ENCODE peak calls at places on chromosomes 13 and 19, in nine cellular contexts. One of them, this sample, is unnamed.

GRCh38 chr13:89832827-89833226 is 1514.7 kb upstream of the MIR17HG start:
- DNase-seq in BE2C: no peak
- DNase-seq in CD4-positive, alpha-beta T cell: no peak
- DNase-seq in CD8-positive, alpha-beta memory T cell: no peak
- DNase-seq in fibroblast of lung: no peak
- DNase-seq in IMR-90: peak; percentile 5
- DNase-seq in adrenal gland: no peak
- DNase-seq in lung: no peak
- DNase-seq in HAP-1: no peak
- DNase-seq in this sample: no peak

GRCh38 chr13:51435002-51435578 is 17.7 kb downstream of the INTS6 start:
- DNase-seq in lung: no peak
- DNase-seq in adrenal gland: no peak
- DNase-seq in BE2C: no peak
- DNase-seq in CD8-positive, alpha-beta memory T cell: no peak
- DNase-seq in fibroblast of lung: no peak
- DNase-seq in CD4-positive, alpha-beta T cell: no peak
- DNase-seq in HAP-1: no peak
- DNase-seq in IMR-90: peak; percentile 49
- DNase-seq in this sample: no peak

GRCh38 chr13:98312606-98313005 is 135.5 kb upstream of the RNF113B start:
- DNase-seq in HAP-1: no peak
- DNase-seq in CD8-positive, alpha-beta memory T cell: no peak
- DNase-seq in fibroblast of lung: no peak
- DNase-seq in IMR-90: peak; percentile 22
- DNase-seq in adrenal gland: no peak
- DNase-seq in CD4-positive, alpha-beta T cell: no peak
- DNase-seq in BE2C: no peak
- DNase-seq in lung: no peak
- DNase-seq in this sample: no peak

GRCh38 chr13:44199627-44200207 is 173.9 kb upstream of the SERP2 start:
- DNase-seq in adrenal gland: no peak
- DNase-seq in BE2C: no peak
- DNase-seq in CD8-positive, alpha-beta memory T cell: no peak
- DNase-seq in HAP-1: peak; percentile 50
- DNase-seq in fibroblast of lung: no peak
- DNase-seq in lung: no peak
- DNase-seq in CD4-positive, alpha-beta T cell: no peak
- DNase-seq in IMR-90: no peak
- DNase-seq in this sample: no peak

GRCh38 chr13:59951011-59951410 is 212.7 kb downstream of the DIAPH3 start:
- DNase-seq in IMR-90: no peak
- DNase-seq in adrenal gland: no peak
- DNase-seq in CD8-positive, alpha-beta memory T cell: no peak
- DNase-seq in CD4-positive, alpha-beta T cell: no peak
- DNase-seq in lung: no peak
- DNase-seq in HAP-1: no peak
- DNase-seq in fibroblast of lung: no peak
- DNase-seq in BE2C: no peak
- DNase-seq in this sample: no peak

GRCh38 chr19:39398297-39398864 is 7.2 kb downstream of the MED29 start:
- DNase-seq in fibroblast of lung: peak; percentile 74
- DNase-seq in lung: peak; percentile 81
- DNase-seq in CD4-positive, alpha-beta T cell: peak; percentile 35
- DNase-seq in HAP-1: no peak
- DNase-seq in CD8-positive, alpha-beta memory T cell: peak; percentile 46
- DNase-seq in adrenal gland: peak; percentile 67
- DNase-seq in BE2C: no peak
- DNase-seq in IMR-90: peak; percentile 84
- DNase-seq in this sample: peak; percentile 94

GRCh38 chr13:101417043-101417406 is 717 bp upstream of the NALCN start:
- DNase-seq in BE2C: peak; percentile 49
- DNase-seq in CD4-positive, alpha-beta T cell: no peak
- DNase-seq in IMR-90: peak; percentile 84
- DNase-seq in HAP-1: no peak
- DNase-seq in CD8-positive, alpha-beta memory T cell: no peak
- DNase-seq in lung: no peak
- DNase-seq in fibroblast of lung: peak; percentile 64
- DNase-seq in adrenal gland: no peak
- DNase-seq in this sample: no peak

GRCh38 chr13:31050486-31051400 is 111.0 kb downstream of the HSPH1 start:
- DNase-seq in lung: no peak
- DNase-seq in fibroblast of lung: no peak
- DNase-seq in HAP-1: no peak
- DNase-seq in CD8-positive, alpha-beta memory T cell: no peak
- DNase-seq in BE2C: no peak
- DNase-seq in IMR-90: peak; percentile 57
- DNase-seq in adrenal gland: no peak
- DNase-seq in CD4-positive, alpha-beta T cell: no peak
- DNase-seq in this sample: no peak

GRCh38 chr13:33112745-33113144 is 96.5 kb downstream of the KL start:
- DNase-seq in fibroblast of lung: no peak
- DNase-seq in adrenal gland: no peak
- DNase-seq in CD4-positive, alpha-beta T cell: no peak
- DNase-seq in BE2C: no peak
- DNase-seq in HAP-1: no peak
- DNase-seq in CD8-positive, alpha-beta memory T cell: no peak
- DNase-seq in IMR-90: peak; percentile 20
- DNase-seq in lung: no peak
- DNase-seq in this sample: no peak

GRCh38 chr19:50777830-50778303 is 7.6 kb downstream of the GPR32 start:
- DNase-seq in fibroblast of lung: no peak
- DNase-seq in CD8-positive, alpha-beta memory T cell: no peak
- DNase-seq in BE2C: no peak
- DNase-seq in lung: no peak
- DNase-seq in HAP-1: peak; percentile 54
- DNase-seq in IMR-90: peak; percentile 14
- DNase-seq in adrenal gland: no peak
- DNase-seq in CD4-positive, alpha-beta T cell: no peak
- DNase-seq in this sample: no peak

GRCh38 chr13:77033717-77034302 is 6.9 kb upstream of the FBXL3 start:
- DNase-seq in HAP-1: no peak
- DNase-seq in IMR-90: peak; percentile 60
- DNase-seq in lung: no peak
- DNase-seq in adrenal gland: no peak
- DNase-seq in BE2C: no peak
- DNase-seq in CD4-positive, alpha-beta T cell: no peak
- DNase-seq in fibroblast of lung: no peak
- DNase-seq in CD8-positive, alpha-beta memory T cell: no peak
- DNase-seq in this sample: no peak

GRCh38 chr19:46189971-46190335 is 39.6 kb upstream of the IGFL1 start:
- DNase-seq in IMR-90: no peak
- DNase-seq in CD4-positive, alpha-beta T cell: no peak
- DNase-seq in lung: no peak
- DNase-seq in fibroblast of lung: no peak
- DNase-seq in BE2C: no peak
- DNase-seq in adrenal gland: no peak
- DNase-seq in CD8-positive, alpha-beta memory T cell: no peak
- DNase-seq in HAP-1: no peak
- DNase-seq in this sample: no peak

GRCh38 chr19:56142087-56142787 is 1.1 kb downstream of the ZNF444 start:
- DNase-seq in IMR-90: no peak
- DNase-seq in BE2C: no peak
- DNase-seq in adrenal gland: no peak
- DNase-seq in lung: peak; percentile 84
- DNase-seq in HAP-1: no peak
- DNase-seq in fibroblast of lung: no peak
- DNase-seq in CD8-positive, alpha-beta memory T cell: no peak
- DNase-seq in CD4-positive, alpha-beta T cell: no peak
- DNase-seq in this sample: no peak

DNA sequence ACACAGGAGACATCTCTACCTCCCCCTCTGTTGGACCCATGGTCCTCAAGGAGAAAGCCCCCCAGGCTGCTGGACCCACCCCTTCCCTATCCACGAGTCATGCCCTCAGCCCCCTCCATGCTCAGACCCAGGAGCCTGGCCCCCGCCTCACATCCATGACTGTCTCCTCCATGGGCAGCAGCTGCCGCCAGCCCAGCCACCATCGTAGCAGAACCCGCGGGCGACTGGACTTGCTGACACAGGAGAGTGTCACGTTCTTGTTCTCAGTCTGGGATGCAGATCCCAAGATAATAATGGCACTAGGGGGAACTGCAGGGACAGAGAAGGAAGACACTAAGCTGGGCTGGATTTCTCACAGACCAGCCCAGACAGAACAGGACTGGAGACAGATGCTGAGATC is 3.8 kb downstream of the NPHS1 start:
- DNase-seq in fibroblast of lung: no peak
- DNase-seq in HAP-1: no peak
- DNase-seq in CD4-positive, alpha-beta T cell: no peak
- DNase-seq in lung: no peak
- DNase-seq in CD8-positive, alpha-beta memory T cell: no peak
- DNase-seq in BE2C: no peak
- DNase-seq in adrenal gland: no peak
- DNase-seq in IMR-90: no peak
- DNase-seq in this sample: no peak
- H3K27me3 ChIP-seq in fibroblast of lung: peaks cover 33% of the 10 kb centered on the region
- H3K27me3 ChIP-seq in HAP-1: no peaks in the 10 kb centered on the region
- H3K27me3 ChIP-seq in CD4-positive, alpha-beta T cell: peaks cover 69% of the 10 kb centered on the region
- H3K27me3 ChIP-seq in lung: peaks cover 6% of the 10 kb centered on the region
- H3K27me3 ChIP-seq in CD8-positive, alpha-beta memory T cell: peaks cover 30% of the 10 kb centered on the region
- H3K27me3 ChIP-seq in BE2C: peaks cover 28% of the 10 kb centered on the region
- H3K27me3 ChIP-seq in adrenal gland: peaks cover 74% of the 10 kb centered on the region
- H3K27me3 ChIP-seq in IMR-90: peaks cover 77% of the 10 kb centered on the region
- H3K27me3 ChIP-seq in this sample: no peaks in the 10 kb centered on the region

DNA sequence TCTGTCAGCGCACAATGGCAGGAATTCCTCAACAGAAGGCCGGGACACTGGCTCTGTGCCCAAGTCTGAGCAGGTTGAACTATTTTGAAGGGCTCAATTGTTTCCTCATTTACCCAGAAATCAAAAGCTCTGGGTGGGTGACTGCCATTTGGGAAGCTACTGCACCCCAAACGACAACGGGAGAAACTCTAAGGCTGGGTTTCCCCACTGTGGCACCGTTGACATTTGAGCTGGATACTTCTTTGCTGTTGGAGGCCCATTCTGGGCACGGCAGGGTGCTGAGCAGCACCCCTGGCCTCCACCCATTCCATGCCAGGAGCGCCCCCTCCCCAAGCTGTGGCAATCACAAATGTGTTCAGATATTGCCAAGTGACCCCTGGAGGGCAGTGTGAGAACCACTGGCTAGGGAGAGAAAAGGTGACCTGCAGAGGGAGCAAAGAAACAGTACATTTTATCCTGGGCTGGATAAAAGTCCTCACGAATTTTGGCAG is 62.5 kb downstream of the RFX2 start:
- DNase-seq in adrenal gland: no peak
- DNase-seq in CD8-positive, alpha-beta memory T cell: no peak
- DNase-seq in BE2C: peak; percentile 66
- DNase-seq in CD4-positive, alpha-beta T cell: no peak
- DNase-seq in lung: peak; percentile 28
- DNase-seq in fibroblast of lung: peak; percentile 39
- DNase-seq in HAP-1: peak; percentile 58
- DNase-seq in IMR-90: peak; percentile 52
- DNase-seq in this sample: peak; percentile 17
- H3K27me3 ChIP-seq in adrenal gland: no peaks in the 10 kb centered on the region
- H3K27me3 ChIP-seq in CD8-positive, alpha-beta memory T cell: peaks cover 3% of the 10 kb centered on the region
- H3K27me3 ChIP-seq in BE2C: no peaks in the 10 kb centered on the region
- H3K27me3 ChIP-seq in CD4-positive, alpha-beta T cell: no peaks in the 10 kb centered on the region
- H3K27me3 ChIP-seq in lung: no peaks in the 10 kb centered on the region
- H3K27me3 ChIP-seq in fibroblast of lung: no peaks in the 10 kb centered on the region
- H3K27me3 ChIP-seq in HAP-1: no peaks in the 10 kb centered on the region
- H3K27me3 ChIP-seq in IMR-90: no peaks in the 10 kb centered on the region
- H3K27me3 ChIP-seq in this sample: no peaks in the 10 kb centered on the region

GRCh38 chr19:13363235-13363634 is 143.0 kb downstream of the CACNA1A start:
- DNase-seq in CD8-positive, alpha-beta memory T cell: no peak
- DNase-seq in lung: no peak
- DNase-seq in fibroblast of lung: no peak
- DNase-seq in adrenal gland: no peak
- DNase-seq in BE2C: no peak
- DNase-seq in IMR-90: no peak
- DNase-seq in CD4-positive, alpha-beta T cell: no peak
- DNase-seq in HAP-1: no peak
- DNase-seq in this sample: no peak
- H3K27me3 ChIP-seq in CD8-positive, alpha-beta memory T cell: no peaks in the 10 kb centered on the region
- H3K27me3 ChIP-seq in lung: no peaks in the 10 kb centered on the region
- H3K27me3 ChIP-seq in fibroblast of lung: no peaks in the 10 kb centered on the region
- H3K27me3 ChIP-seq in adrenal gland: no peaks in the 10 kb centered on the region
- H3K27me3 ChIP-seq in BE2C: peaks cover 11% of the 10 kb centered on the region
- H3K27me3 ChIP-seq in IMR-90: no peaks in the 10 kb centered on the region
- H3K27me3 ChIP-seq in CD4-positive, alpha-beta T cell: peaks cover 13% of the 10 kb centered on the region
- H3K27me3 ChIP-seq in HAP-1: peaks cover 2% of the 10 kb centered on the region
- H3K27me3 ChIP-seq in this sample: no peaks in the 10 kb centered on the region

GRCh38 chr19:35853038-35853756 is 893 bp upstream of the NPHS1 start:
- DNase-seq in CD4-positive, alpha-beta T cell: no peak
- DNase-seq in lung: no peak
- DNase-seq in HAP-1: no peak
- DNase-seq in IMR-90: no peak
- DNase-seq in adrenal gland: no peak
- DNase-seq in BE2C: no peak
- DNase-seq in CD8-positive, alpha-beta memory T cell: no peak
- DNase-seq in fibroblast of lung: no peak
- DNase-seq in this sample: no peak

GRCh38 chr19:35852029-35852780 is at the start of gene NPHS1:
- DNase-seq in fibroblast of lung: no peak
- DNase-seq in HAP-1: no peak
- DNase-seq in CD4-positive, alpha-beta T cell: no peak
- DNase-seq in lung: no peak
- DNase-seq in CD8-positive, alpha-beta memory T cell: no peak
- DNase-seq in adrenal gland: no peak
- DNase-seq in BE2C: no peak
- DNase-seq in IMR-90: no peak
- DNase-seq in this sample: no peak

GRCh38 chr19:35847911-35848310 is 4.4 kb downstream of the NPHS1 start:
- DNase-seq in HAP-1: no peak
- DNase-seq in CD4-positive, alpha-beta T cell: no peak
- DNase-seq in CD8-positive, alpha-beta memory T cell: no peak
- DNase-seq in adrenal gland: no peak
- DNase-seq in lung: no peak
- DNase-seq in BE2C: no peak
- DNase-seq in fibroblast of lung: no peak
- DNase-seq in IMR-90: no peak
- DNase-seq in this sample: no peak

GRCh38 chr19:35848919-35849505 is 3.3 kb downstream of the NPHS1 start:
- DNase-seq in CD4-positive, alpha-beta T cell: no peak
- DNase-seq in BE2C: no peak
- DNase-seq in HAP-1: no peak
- DNase-seq in fibroblast of lung: no peak
- DNase-seq in adrenal gland: no peak
- DNase-seq in CD8-positive, alpha-beta memory T cell: no peak
- DNase-seq in IMR-90: no peak
- DNase-seq in lung: no peak
- DNase-seq in this sample: no peak

DNA sequence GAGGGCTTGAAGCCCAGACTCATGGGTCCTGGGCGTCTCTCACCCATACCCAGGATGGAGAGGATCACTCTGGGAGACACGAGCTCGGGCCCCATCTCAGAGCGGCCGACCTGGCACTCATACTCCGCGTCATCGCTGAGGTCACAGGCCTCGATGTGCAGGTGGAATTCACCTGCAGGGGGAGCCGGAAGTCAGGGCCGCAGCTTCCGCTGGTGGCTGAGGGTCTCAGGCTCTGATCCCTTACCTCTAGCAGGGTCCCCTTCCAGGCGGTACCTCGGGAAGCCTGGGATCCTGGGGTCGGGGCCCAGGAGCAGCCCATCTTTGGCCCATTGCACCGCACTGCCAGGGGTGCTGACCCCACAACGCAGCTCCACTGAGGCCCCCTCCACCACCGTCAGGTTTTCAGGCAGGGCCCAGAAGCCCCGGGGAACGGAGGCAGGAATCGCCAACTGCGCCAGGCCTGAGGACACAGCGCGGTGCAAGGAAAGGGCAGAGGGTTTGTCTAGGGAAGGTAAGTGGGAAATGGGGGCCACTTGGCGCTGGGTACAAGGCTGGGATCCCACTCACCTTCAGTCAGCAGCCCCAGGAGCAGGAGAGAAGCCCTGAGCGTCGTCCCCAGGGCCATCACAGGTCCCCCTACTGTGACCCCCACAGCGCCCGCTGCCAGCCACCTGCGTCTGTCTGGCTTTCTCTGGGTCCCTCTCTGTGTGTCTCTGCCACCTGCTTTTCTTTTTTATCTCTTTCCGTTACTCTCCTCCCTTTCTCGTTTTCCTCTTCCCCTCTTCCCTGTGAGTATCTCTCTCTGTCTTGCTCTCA is 883 bp downstream of the NPHS1 start:
- DNase-seq in lung: no peak
- DNase-seq in CD8-positive, alpha-beta memory T cell: no peak
- DNase-seq in CD4-positive, alpha-beta T cell: no peak
- DNase-seq in adrenal gland: no peak
- DNase-seq in BE2C: peak; percentile 64
- DNase-seq in fibroblast of lung: no peak
- DNase-seq in IMR-90: no peak
- DNase-seq in HAP-1: peak; percentile 49
- DNase-seq in this sample: no peak
- H3K27me3 ChIP-seq in lung: peaks cover 6% of the 10 kb centered on the region
- H3K27me3 ChIP-seq in CD8-positive, alpha-beta memory T cell: peaks cover 19% of the 10 kb centered on the region
- H3K27me3 ChIP-seq in CD4-positive, alpha-beta T cell: peaks cover 61% of the 10 kb centered on the region
- H3K27me3 ChIP-seq in adrenal gland: peaks cover 62% of the 10 kb centered on the region
- H3K27me3 ChIP-seq in BE2C: peaks cover 4% of the 10 kb centered on the region
- H3K27me3 ChIP-seq in fibroblast of lung: peaks cover 25% of the 10 kb centered on the region
- H3K27me3 ChIP-seq in IMR-90: peaks cover 68% of the 10 kb centered on the region
- H3K27me3 ChIP-seq in HAP-1: no peaks in the 10 kb centered on the region
- H3K27me3 ChIP-seq in this sample: no peaks in the 10 kb centered on the region